ENCODE peak calls at places on chromosome 3, in five cellular contexts. G is left lung, I is ovary, M is progenitor cell of endocrine pancreas, B is mesothelial cell of epicardium. S is an unnamed sample.

GRCh38 chr3:183313764-183314163 is 60.7 kb downstream of the B3GNT5 start:
- DNase-seq in G (no peak), I (no peak), M (no peak), B (no peak), S (no peak)

GRCh38 chr3:183265157-183265642 is 12.1 kb downstream of the B3GNT5 start:
- DNase-seq in G (no peak), I (no peak), M (no peak), B (peak; percentile 50), S (no peak)

GRCh38 chr3:13204177-13204581 is 130.9 kb upstream of the IQSEC1 start:
- DNase-seq in G (no peak), I (no peak), M (no peak), B (no peak), S (no peak)

GRCh38 chr3:128523591-128523990 is 30.6 kb upstream of the GATA2 start:
- DNase-seq in G (no peak), I (no peak), M (no peak), B (no peak), S (no peak)

GRCh38 chr3:156553705-156554356 is 1.1 kb downstream of the SSR3 start:
- DNase-seq in G (no peak), I (no peak), M (no peak), B (no peak), S (peak; percentile 34)

GRCh38 chr3:123110953-123111615 is 44.3 kb downstream of the PDIA5 start:
- DNase-seq in G (no peak), I (no peak), M (no peak), B (no peak), S (no peak)

GRCh38 chr3:125381743-125382142 is 6.6 kb upstream of the ZNF148 start:
- DNase-seq in G (no peak), I (no peak), M (no peak), B (no peak), S (no peak)

GRCh38 chr3:187738089-187738399 is 7.2 kb downstream of the BCL6 start:
- DNase-seq in G (no peak), I (no peak), M (no peak), B (no peak), S (no peak)

GRCh38 chr3:141914311-141914710 is 37.9 kb downstream of the ATP1B3 start:
- DNase-seq in G (no peak), I (no peak), M (no peak), B (no peak), S (no peak)

GRCh38 chr3:99176169-99176964 is 274.9 kb upstream of the DCBLD2 start:
- DNase-seq in G (no peak), I (no peak), M (no peak), B (no peak), S (peak; percentile 1)

GRCh38 chr3:98784666-98785600 is 21.8 kb downstream of the ST3GAL6 start:
- DNase-seq in G (no peak), I (no peak), M (no peak), B (no peak), S (peak; percentile 79)

GRCh38 chr3:7433073-7433472 is 572.2 kb downstream of the GRM7 start:
- DNase-seq in G (no peak), I (no peak), M (no peak), B (no peak), S (no peak)

GRCh38 chr3:52986938-52987337 is 58.9 kb downstream of the SFMBT1 start:
- DNase-seq in G (no peak), I (no peak), M (no peak), B (no peak), S (no peak)

GRCh38 chr3:13296662-13297061 is 123.5 kb downstream of the NUP210 start:
- DNase-seq in G (no peak), I (no peak), M (no peak), B (no peak), S (no peak)

GRCh38 chr3:141444586-141445285 is 42.1 kb upstream of the RASA2 start:
- DNase-seq in G (no peak), I (no peak), M (no peak), B (no peak), S (peak; percentile 64)

GRCh38 chr3:181892848-181893247 is 181.1 kb downstream of the SOX2 start:
- DNase-seq in G (no peak), I (no peak), M (no peak), B (no peak), S (no peak)

GRCh38 chr3:46664971-46665762 is 28.3 kb downstream of the ALS2CL start:
- DNase-seq in G (no peak), I (no peak), M (no peak), B (peak; percentile 27), S (no peak)

GRCh38 chr3:46662771-46663551 is 30.5 kb downstream of the ALS2CL start:
- DNase-seq in G (no peak), I (peak; percentile 30), M (no peak), B (peak; percentile 39), S (no peak)

GRCh38 chr3:46661776-46662766 is 31.4 kb downstream of the ALS2CL start:
- DNase-seq in G (no peak), I (no peak), M (peak; percentile 8), B (peak; percentile 30), S (no peak)

GRCh38 chr3:46664188-46664970 is 29.1 kb downstream of the ALS2CL start:
- DNase-seq in G (no peak), I (no peak), M (peak; percentile 6), B (no peak), S (no peak)

DNA sequence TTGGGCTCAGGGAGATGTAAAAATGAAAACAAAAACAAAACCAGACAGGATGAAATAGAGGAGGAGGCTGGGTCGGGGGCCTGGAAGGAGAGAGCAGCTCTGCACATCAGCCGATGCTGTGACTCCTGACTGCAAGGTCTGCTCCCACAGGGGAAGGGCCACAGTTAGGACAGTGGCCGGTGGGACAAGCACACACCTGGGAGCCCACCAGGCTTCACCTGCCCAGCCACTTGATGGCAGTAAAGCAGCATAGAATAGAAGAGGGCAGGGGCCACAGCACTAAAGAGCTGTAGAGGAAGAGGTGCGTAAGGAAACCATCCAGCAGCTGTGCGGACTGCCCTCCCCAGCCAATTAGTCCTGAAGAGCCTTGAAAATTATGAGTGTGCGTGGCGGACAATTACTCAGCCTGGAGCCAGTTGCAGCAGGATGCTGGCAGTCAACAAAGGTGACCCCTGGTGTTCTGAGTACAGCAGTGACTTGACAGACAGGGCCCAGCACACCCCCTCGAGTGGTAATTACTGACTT is 29.8 kb downstream of the ALS2CL start:
- DNase-seq in G (no peak), I (peak; percentile 15), M (peak; percentile 6), B (no peak), S (no peak)
- TF ChIP-seq CTCF in G (no peak), I (no peak), M (no peak), B (no peak), S (peak; percentile 11)

GRCh38 chr3:127342735-127343134 is 54.9 kb upstream of the PRR20G start:
- DNase-seq in G (no peak), I (no peak), M (no peak), B (peak; percentile 10), S (no peak)
- TF ChIP-seq CTCF in G (no peak), I (no peak), M (no peak), B (no peak), S (no peak)

DNA sequence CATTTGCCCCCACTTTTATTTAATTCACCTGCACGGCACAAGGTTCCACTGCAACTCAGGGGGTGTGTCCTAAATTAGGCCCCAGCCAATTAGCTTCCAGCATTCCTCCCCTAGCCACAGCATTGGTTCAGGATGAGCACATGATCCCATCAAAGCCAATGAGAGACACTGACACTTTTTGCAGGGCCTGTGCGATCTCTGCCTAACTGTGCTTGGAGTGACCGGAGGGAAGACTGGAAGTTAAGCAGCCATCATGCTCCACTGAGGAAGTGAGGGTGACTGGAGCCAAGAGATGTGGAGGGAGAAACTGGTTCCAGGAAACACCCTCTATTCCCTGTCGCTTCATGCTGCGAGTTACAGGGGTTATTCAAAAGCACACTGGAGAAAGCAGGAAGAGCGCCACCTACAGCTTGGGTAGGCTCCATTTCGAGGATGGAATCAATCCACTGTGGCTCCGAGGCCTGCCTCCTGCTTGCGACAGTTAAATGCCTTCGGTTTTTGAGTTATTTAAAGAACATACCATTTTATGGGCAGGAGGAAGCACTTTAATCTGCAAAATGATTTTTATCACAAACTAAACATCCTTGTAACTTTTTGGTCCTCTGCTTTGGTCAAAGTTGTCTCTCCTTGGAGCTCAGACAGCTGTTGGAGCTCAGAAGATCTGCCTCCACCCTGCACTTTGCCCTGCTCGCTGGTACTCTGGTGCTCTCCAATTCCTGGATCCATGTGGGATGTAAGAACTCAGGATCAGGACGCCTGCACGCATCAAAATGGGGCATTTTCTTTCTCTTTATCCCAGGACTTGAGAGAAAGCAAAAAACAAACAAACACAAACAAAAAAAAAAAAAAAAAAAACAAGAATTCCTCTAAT is 122.4 kb upstream of the WNT5A start:
- DNase-seq in G (no peak), I (no peak), M (no peak), B (no peak), S (no peak)
- TF ChIP-seq CTCF in G (no peak), I (no peak), M (no peak), B (no peak), S (no peak)

GRCh38 chr3:55826097-55826496 is 339.0 kb upstream of the WNT5A start:
- DNase-seq in G (no peak), I (no peak), M (no peak), B (no peak), S (no peak)

GRCh38 chr3:55828712-55829111 is 341.6 kb upstream of the WNT5A start:
- DNase-seq in G (no peak), I (no peak), M (no peak), B (no peak), S (peak; percentile 3)

GRCh38 chr3:55823829-55824228 is 336.7 kb upstream of the WNT5A start:
- DNase-seq in G (no peak), I (no peak), M (no peak), B (no peak), S (no peak)

GRCh38 chr3:55824406-55824805 is 337.3 kb upstream of the WNT5A start:
- DNase-seq in G (no peak), I (no peak), M (no peak), B (no peak), S (no peak)

DNA sequence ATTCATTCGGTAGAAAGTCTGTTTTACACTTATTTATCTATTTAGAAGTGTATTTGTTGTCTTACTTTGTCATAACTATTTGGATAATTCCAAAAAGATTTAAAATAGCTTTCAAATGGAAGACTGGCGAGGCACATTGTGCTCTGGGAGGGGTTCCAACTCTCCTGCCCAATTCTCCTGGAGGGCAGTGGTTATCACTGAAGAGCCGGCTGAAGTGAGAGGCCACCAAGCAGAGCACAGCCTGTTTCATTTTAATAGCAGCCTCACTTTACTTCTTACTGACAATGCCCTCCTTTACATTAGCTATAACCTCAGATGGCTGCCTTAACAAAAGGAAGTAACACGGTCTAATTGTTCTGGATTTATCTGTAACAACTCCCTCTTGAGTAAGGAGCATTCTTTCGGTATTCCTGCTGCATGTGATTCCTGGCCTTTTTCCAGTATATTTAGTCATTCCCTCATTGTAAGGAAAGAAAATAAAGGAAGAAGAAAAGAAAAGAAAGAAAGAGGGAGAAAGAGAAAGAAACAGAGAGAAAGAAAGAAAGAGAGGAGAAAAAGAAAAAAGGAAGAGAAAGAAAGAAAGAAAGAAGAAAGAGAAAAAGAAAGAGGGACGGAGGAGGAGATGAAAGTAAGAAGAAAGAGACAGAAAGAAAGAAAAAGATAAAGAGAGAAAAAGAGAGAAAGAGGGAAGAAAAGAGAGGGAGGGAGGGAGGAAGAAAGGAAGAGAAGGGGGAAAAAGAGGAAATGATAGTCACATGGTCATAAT is 339.8 kb upstream of the WNT5A start:
- DNase-seq in G (no peak), I (no peak), M (no peak), B (no peak), S (no peak)
- TF ChIP-seq CTCF in G (no peak), I (no peak), M (no peak), B (no peak), S (no peak)